ENCODE peak calls at places on chromosomes 3 and 15, in five cellular contexts. M, P, T, B and I are unnamed samples.

GRCh38 chr3:112405845-112406244 is 72.9 kb downstream of the CD200 start:
- DNase-seq in P (no peak), M (no peak), B (no peak), T (no peak), I (no peak)

GRCh38 chr15:36294359-36294758 is 285.1 kb upstream of the CDIN1 start:
- DNase-seq in P (no peak), T (no peak), M (no peak), B (no peak), I (no peak)

GRCh38 chr3:42872718-42873117 is 3.0 kb downstream of the CYP8B1 start:
- DNase-seq in M (no peak), T (no peak), P (no peak), B (no peak), I (no peak)

GRCh38 chr3:72694398-72694797 is 153.8 kb downstream of the SHQ1 start:
- DNase-seq in M (no peak), P (no peak), B (no peak), T (no peak), I (no peak)

GRCh38 chr3:4416961-4417360 is 50.1 kb downstream of the SUMF1 start:
- DNase-seq in M (no peak), B (no peak), P (no peak), T (no peak), I (no peak)

GRCh38 chr3:150759319-150759718 is 3.6 kb downstream of the SIAH2 start:
- DNase-seq in T (no peak), M (no peak), P (no peak), B (no peak), I (no peak)

GRCh38 chr15:93052090-93052892 is 36.7 kb downstream of the RGMA start:
- DNase-seq in M (no peak), T (no peak), B (no peak), P (no peak), I (no peak)

GRCh38 chr3:28743843-28744242 is 395.2 kb upstream of the AZI2 start:
- DNase-seq in M (peak; percentile 60), B (no peak), P (no peak), T (no peak), I (no peak)

GRCh38 chr3:186783731-186784515 is 546 bp downstream of the EIF4A2 start:
- DNase-seq in M (peak; percentile 89), B (peak; percentile 66), P (peak; percentile 87), T (peak; percentile 88), I (peak; percentile 92)

GRCh38 chr3:122996038-122996580 is 31.5 kb downstream of the SEMA5B start:
- DNase-seq in P (peak; percentile 18), M (peak; percentile 28), B (no peak), T (no peak), I (no peak)

GRCh38 chr3:72287941-72288340 is 503.0 kb upstream of the PROK2 start:
- DNase-seq in P (no peak), T (no peak), B (no peak), M (no peak), I (no peak)

GRCh38 chr15:90463381-90463780 is 66.3 kb upstream of the CRTC3 start:
- DNase-seq in B (no peak), P (no peak), M (no peak), T (no peak), I (peak; percentile 43)

GRCh38 chr3:127367593-127367992 is 79.7 kb upstream of the PRR20G start:
- DNase-seq in P (no peak), M (no peak), T (no peak), B (no peak), I (no peak)

GRCh38 chr3:111069974-111070751 is 1.5 kb upstream of the NECTIN3 start:
- DNase-seq in B (no peak), P (peak; percentile 44), T (peak; percentile 40), M (peak; percentile 32), I (peak; percentile 40)

GRCh38 chr3:37221407-37221806 is 47.0 kb upstream of the LRRFIP2 start:
- DNase-seq in T (no peak), P (no peak), B (no peak), M (no peak), I (no peak)

GRCh38 chr3:138835177-138835757 is 539 bp upstream of the PIK3CB start:
- DNase-seq in B (no peak), T (no peak), M (no peak), P (no peak), I (no peak)

DNA sequence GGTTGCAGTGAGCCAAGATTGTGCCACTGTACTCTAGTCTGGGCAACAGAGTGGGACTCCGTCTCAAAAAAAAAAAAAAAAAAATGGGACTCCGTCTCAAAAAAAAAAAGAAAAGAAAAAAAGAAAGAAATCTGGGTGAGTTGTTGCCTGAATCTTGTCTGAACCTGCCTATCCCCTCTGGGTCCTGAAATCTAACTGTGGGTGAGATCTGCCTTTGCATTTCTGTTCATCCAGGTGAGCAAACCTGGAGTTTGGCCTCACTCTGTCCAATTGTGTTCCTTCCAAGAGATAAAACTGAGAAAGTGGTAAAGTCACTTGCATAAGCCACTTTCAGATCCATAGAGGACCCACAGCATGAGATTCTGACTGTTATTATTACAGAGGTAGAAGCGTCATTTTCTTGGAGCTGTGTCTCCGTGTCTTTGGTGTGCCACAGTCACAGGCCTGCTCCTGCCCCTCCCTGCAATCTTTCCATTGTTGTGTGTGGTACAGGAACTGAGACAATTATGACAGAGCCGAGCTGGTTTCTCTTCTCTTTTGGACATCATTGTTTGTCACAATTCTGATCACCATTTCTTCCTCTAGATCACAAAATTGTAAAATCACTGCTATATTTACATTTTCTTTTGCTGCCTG is 235.9 kb downstream of the LPP start:
- DNase-seq in P (peak; percentile 55), T (no peak), B (no peak), M (no peak), I (peak; percentile 34)
- H3K4me1 ChIP-seq in P (peaks cover 10% of the 10 kb centered on the region), T (no peaks in the 10 kb centered on the region), B (no peaks in the 10 kb centered on the region), M (peaks cover 46% of the 10 kb centered on the region), I (peaks cover 41% of the 10 kb centered on the region)

DNA sequence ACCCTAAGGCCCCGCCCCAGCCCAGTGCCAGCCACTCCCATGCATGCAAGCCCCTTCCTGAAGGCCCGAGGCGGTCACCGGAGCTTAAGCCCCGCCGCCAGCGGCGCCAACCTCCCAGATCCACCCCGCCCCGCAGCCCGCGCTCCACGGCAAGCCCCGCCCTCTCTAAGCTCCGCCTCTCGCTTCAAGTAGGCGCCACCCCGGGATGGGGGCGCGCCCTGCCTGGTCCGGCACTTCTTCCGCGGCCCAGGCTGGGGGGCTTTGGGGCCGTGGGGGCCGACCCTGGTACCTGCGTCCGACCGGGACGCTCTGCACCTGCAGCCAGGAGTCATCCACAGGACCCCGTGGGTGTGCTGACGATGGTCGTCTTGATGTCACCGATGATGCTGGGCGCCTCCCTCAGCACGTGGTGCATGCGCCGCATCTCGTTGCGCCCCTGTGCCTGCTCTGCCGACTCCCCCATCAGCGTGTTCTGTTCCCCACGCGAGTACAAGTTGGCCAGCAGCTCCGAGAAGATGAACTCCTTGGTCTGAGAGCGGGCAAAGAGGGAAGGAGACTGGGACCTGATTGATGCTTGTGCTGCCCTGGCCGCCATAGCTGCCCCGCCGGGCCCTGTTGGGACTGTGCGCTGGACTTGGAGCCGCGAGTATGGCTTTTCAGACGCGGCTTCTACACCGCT is 26.1 kb upstream of the CSPG4 start:
- DNase-seq in M (peak; percentile 98), P (peak; percentile 94), T (peak; percentile 94), B (peak; percentile 99), I (peak; percentile 92)
- TF ChIP-seq POLR2A in M (no peak), P (no peak), T (no peak), B (peak; percentile 56), I (no peak)

DNA sequence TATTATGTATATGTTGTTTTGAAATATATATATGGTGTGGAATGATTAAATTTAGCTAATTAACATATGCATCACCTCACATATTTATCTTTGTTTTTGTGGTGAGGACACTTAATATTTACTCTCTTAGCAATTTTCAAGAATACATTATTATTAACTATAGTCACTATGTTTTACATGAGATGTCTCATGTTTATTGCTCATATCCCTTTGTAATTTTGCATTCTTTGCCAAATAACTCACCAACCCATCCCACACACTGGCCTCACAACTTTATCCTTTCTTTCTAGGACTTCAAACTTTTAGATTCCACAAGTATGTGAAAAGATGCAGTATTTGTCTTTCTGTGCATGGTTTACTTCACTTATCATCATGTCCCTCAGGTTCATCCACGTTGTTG is 950.2 kb upstream of the CADM2 start:
- DNase-seq in M (no peak), B (no peak), T (no peak), P (no peak), I (no peak)
- TF ChIP-seq CTCF in M (no peak), B (no peak), T (no peak), P (no peak), I (no peak)

GRCh38 chr3:13542142-13542541 is 6.8 kb upstream of the FBLN2 start:
- DNase-seq in M (no peak), B (no peak), T (no peak), P (no peak), I (no peak)
- H3K4me1 ChIP-seq in M (no peaks in the 10 kb centered on the region), B (no peaks in the 10 kb centered on the region), T (no peaks in the 10 kb centered on the region), P (no peaks in the 10 kb centered on the region), I (no peaks in the 10 kb centered on the region)

DNA sequence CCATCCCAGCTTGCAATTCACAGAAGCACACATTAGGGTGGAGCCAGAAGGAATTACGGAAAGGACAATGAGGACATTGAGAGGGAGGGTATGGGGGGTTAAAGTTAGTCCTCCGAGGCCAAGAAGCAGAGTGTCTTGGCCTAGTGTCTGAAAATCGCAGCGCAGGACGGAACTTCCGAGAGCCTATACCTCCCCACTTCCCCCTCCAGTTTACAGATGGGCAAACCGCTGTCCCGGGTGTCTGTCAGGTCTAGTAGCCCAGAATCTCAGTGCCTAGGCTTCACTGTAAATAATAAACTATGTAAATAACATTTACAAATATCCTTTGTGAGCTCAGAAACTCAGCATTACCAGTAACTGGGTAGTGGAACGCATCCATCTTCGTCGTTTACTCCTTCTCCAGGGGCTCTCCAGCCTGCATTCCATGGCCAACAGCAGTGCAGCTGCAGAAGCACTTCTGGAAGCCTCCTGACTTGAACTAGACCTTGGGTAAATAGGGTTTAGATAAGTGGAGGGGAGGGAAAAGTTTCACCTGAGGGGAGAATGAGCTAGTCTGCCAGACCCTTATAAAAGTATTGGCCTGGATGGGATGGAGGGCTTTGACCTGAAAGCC is 962 bp downstream of the ADPRH start:
- DNase-seq in P (peak; percentile 49), M (peak; percentile 38), T (peak; percentile 40), B (peak; percentile 54), I (peak; percentile 48)
- TF ChIP-seq POLR2A in P (no peak), M (no peak), T (no peak), B (no peak), I (no peak)